ENCODE peak calls at places on chromosomes 16 and 17, in five cellular contexts. N is psoas muscle, I is Peyer's patch, M is prostate gland, H is GM06990. O is an unnamed sample.

GRCh38 chr16:66491716-66492064 is 58.2 kb downstream of the TK2 start:
- DNase-seq in H (no peak), M (no peak), N (no peak), I (peak; percentile 26), O (no peak)

GRCh38 chr16:81778861-81779539 is at the start of gene PLCG2:
- DNase-seq in N (peak; percentile 68), I (peak; percentile 92), H (peak; percentile 85), M (peak; percentile 74), O (peak; percentile 94)

GRCh38 chr17:67157732-67158639 is 87.0 kb downstream of the HELZ start:
- DNase-seq in M (no peak), I (no peak), H (no peak), N (no peak), O (peak; percentile 19)

GRCh38 chr16:22264786-22265185 is 32.4 kb upstream of the POLR3E start:
- DNase-seq in M (no peak), N (no peak), I (no peak), H (no peak), O (no peak)

GRCh38 chr17:51853857-51854256 is 304.7 kb downstream of the CA10 start:
- DNase-seq in I (no peak), N (no peak), M (no peak), H (no peak), O (no peak)

GRCh38 chr17:63930951-63931575 is 1.1 kb downstream of the CD79B start:
- DNase-seq in H (peak; percentile 74), N (peak; percentile 71), M (no peak), I (peak; percentile 93), O (peak; percentile 85)

GRCh38 chr17:72474740-72475477 is 354.1 kb downstream of the SOX9 start:
- DNase-seq in M (no peak), N (no peak), I (peak; percentile 52), H (no peak), O (no peak)

GRCh38 chr17:43662432-43663141 is 865 bp upstream of the MEOX1 start:
- DNase-seq in H (no peak), N (no peak), M (no peak), I (no peak), O (no peak)

GRCh38 chr16:69106491-69107291 is 1.2 kb downstream of the HAS3 start:
- DNase-seq in M (no peak), H (no peak), N (no peak), I (no peak), O (peak; percentile 65)

GRCh38 chr16:48609453-48610023 is 442 bp downstream of the N4BP1 start:
- DNase-seq in M (peak; percentile 49), H (peak; percentile 77), N (peak; percentile 67), I (peak; percentile 71), O (peak; percentile 75)

GRCh38 chr17:10875984-10876555 is 38.2 kb upstream of the PIRT start:
- DNase-seq in I (peak; percentile 66), H (peak; percentile 6), N (peak; percentile 19), M (peak; percentile 19), O (peak; percentile 46)

GRCh38 chr17:10875411-10875810 is 37.5 kb upstream of the PIRT start:
- DNase-seq in M (no peak), I (no peak), N (no peak), H (no peak), O (peak; percentile 24)

GRCh38 chr17:10881959-10882358 is 44.1 kb upstream of the PIRT start:
- DNase-seq in M (no peak), I (no peak), N (no peak), H (no peak), O (no peak)

DNA sequence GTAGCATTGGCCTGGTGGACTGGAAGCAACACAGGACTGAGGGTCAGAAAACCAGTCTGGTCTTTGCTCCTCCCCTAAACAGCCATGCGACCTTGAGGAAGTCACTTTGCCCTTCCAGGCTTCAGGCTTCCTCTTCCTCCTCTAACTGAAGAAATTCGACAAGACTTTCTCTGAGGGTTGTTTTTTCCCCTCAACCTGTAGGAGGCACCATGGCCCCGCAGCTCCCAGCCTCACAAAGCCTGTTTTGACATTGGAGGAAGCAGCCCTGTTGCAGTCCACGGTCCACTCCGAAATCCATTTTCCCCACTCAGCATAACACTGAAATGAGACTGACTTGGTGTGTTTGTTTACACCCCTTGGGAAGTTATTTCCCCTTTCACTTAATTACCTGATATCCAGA is 41.2 kb upstream of the PIRT start:
- DNase-seq in I (no peak), H (no peak), M (peak; percentile 37), N (no peak), O (no peak)
- TF ChIP-seq CTCF in I (no peak), H (peak; percentile 22), M (peak; percentile 48), N (no peak), O (no peak)

GRCh38 chr17:49512296-49513043 is 17.4 kb downstream of the NGFR start:
- DNase-seq in I (no peak), N (no peak), M (no peak), H (no peak), O (no peak)
- TF ChIP-seq CTCF in I (no peak), N (no peak), M (no peak), H (no peak), O (no peak)

GRCh38 chr16:13915033-13915635 is 4.8 kb upstream of the ERCC4 start:
- DNase-seq in N (no peak), H (no peak), M (no peak), I (no peak), O (no peak)
- TF ChIP-seq CTCF in N (no peak), H (no peak), M (no peak), I (no peak), O (no peak)

DNA sequence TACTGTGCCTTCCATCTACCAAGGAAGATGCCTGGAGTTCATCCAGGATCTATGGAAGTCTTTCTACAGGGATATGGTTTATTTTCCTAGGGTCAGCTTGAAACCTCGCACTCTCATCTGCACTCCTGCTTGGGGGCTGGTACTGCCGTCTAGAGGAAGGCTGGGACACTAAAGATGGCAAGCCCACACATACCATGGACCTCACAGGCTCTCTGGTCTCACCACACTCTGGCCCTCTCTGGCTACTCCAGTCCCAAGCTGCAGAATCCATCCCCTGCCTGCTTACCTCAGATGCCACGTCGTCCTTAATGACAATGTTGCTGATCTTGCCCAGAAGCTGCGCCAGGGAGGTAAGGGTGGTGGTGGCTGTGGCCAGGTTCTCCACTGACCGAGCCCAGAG is 2.1 kb upstream of the UNC119 start:
- DNase-seq in I (no peak), H (no peak), M (no peak), N (no peak), O (no peak)
- TF ChIP-seq CTCF in I (no peak), H (peak; percentile 42), M (no peak), N (no peak), O (peak; percentile 30)

DNA sequence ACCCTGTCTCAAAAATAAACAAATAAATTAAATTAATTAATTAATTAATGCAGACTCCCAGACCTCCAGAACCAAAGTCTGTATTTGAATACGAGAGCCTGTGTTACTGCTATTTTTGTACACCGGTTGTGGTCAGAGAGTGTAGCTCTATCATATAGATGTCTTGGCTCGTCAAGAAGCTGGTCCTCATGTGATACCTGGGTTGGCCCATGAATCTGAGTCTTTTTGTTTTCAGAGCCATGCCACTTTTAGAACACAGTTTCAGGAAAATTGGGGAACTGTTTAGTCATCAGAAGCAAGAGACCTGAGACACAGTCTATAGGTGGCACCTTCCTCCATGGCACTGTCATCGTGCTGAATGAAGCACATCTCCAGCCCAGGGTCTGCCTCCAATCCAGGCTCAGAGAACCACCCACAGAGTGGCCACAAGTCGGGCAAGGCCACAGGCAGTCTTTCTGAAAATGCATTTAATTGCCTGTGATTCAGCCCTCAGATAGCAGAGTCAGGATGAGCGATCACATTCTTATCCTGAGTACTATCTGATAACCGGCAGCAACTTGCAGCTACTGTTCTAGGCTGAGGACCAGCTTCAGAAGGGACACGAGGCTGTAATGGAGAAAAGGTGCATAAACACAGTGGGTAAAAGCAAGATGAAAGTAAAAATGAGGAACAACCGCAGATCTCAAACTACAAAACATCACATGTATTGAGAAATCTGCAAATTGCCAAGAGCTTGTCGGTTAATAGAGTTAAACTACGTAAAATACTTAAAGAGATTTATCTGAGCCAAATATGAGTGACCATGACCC is 14.2 kb upstream of the HAPSTR1 start:
- DNase-seq in H (no peak), I (no peak), M (no peak), N (no peak), O (no peak)
- TF ChIP-seq CTCF in H (no peak), I (no peak), M (no peak), N (no peak), O (no peak)

GRCh38 chr16:82899731-82900454 is 273.1 kb downstream of the CDH13 start:
- DNase-seq in M (no peak), H (no peak), I (no peak), N (no peak), O (no peak)
- TF ChIP-seq CTCF in M (no peak), H (no peak), I (no peak), N (no peak), O (no peak)

DNA sequence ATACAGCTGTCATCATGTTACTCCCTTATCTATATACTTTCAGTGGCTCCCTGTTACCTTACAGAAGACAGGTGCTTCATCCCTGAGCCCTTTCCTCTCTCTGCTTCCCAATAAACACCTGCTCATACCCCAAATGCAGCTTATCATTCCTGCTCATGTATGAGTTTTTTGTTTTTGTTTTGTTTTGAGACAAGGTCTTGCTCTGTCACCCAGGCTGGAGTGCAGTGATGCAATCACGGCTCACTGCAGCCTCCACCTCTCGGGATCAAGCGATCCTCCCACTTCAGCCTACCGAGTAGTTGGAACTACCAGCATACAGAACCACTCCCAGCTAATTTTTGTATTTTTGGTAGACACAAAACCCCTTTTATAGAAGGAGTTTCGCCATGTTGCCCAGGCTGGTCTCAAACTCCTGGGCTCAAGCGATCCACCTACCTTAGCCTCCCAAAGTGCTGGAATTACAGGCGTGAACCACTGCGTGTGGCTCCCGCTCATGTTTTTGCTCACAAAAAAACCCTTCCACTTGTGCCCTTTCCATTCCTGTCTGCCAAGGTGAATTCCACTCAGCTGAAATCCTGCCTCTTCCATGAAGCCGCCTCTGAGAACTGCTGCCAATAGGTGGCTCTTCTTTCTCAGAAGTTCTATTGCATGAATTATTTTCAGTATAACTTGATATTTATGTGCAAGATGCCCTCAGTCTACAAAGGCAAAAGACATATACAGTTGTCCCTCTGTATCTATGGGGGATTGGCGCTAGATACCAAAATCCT is 7.9 kb upstream of the RNF157 start:
- DNase-seq in I (peak; percentile 44), M (no peak), H (no peak), N (no peak), O (no peak)
- TF ChIP-seq CTCF in I (no peak), M (peak; percentile 29), H (peak; percentile 7), N (no peak), O (no peak)

GRCh38 chr16:80147021-80147680 is 393.6 kb upstream of the DYNLRB2 start:
- DNase-seq in I (no peak), N (no peak), M (no peak), H (no peak), O (no peak)
- TF ChIP-seq CTCF in I (no peak), N (no peak), M (no peak), H (no peak), O (no peak)

O was measured in GM13976.